ENCODE peak calls at places on chromosomes 6 and 20, in seven cellular contexts. B, N, C, I, P, S and D are unnamed samples.

GRCh38 chr6:63964347-63964746 is 328.7 kb downstream of the PHF3 start:
- DNase-seq in B (no peak), N (no peak), C (no peak), I (no peak), P (no peak), S (no peak), D (no peak)

GRCh38 chr6:150204705-150205472 is 62.0 kb downstream of the PPP1R14C start:
- DNase-seq in B (no peak), N (no peak), C (no peak), I (no peak), P (peak), S (peak), D (no peak)

GRCh38 chr20:50844430-50845100 is 49.7 kb downstream of the BCAS4 start:
- DNase-seq in B (peak), N (peak), C (no peak), I (peak), P (no peak), S (no peak), D (no peak)

GRCh38 chr20:772806-773205 is 4.5 kb upstream of the SLC52A3 start:
- DNase-seq in B (no peak), N (no peak), C (no peak), I (no peak), P (no peak), S (no peak), D (no peak)

GRCh38 chr20:19793716-19794115 is 35.7 kb downstream of the RIN2 start:
- DNase-seq in B (no peak), N (no peak), C (no peak), I (no peak), P (no peak), S (no peak), D (no peak)

GRCh38 chr6:51139841-51140462 is 321.3 kb downstream of the TFAP2B start:
- DNase-seq in B (no peak), N (no peak), C (no peak), I (no peak), P (no peak), S (no peak), D (no peak)

GRCh38 chr20:17171750-17172149 is 55.1 kb upstream of the PCSK2 start:
- DNase-seq in B (no peak), N (no peak), C (no peak), I (peak), P (no peak), S (no peak), D (no peak)

GRCh38 chr6:169093121-169093723 is 160.4 kb downstream of the THBS2 start:
- DNase-seq in B (no peak), N (no peak), C (no peak), I (no peak), P (no peak), S (no peak), D (no peak)

GRCh38 chr6:166707045-166707444 is 80.0 kb upstream of the RPS6KA2 start:
- DNase-seq in B (no peak), N (no peak), C (no peak), I (peak), P (peak), S (peak), D (peak)

GRCh38 chr6:39956951-39957350 is 22.7 kb upstream of the MOCS1 start:
- DNase-seq in B (peak), N (peak), C (no peak), I (peak), P (no peak), S (no peak), D (no peak)

GRCh38 chr20:24519476-24519875 is 50.0 kb downstream of the SYNDIG1 start:
- DNase-seq in B (no peak), N (no peak), C (no peak), I (no peak), P (no peak), S (no peak), D (no peak)
- H3K27ac ChIP-seq in B (no peak), N (no peak), C (no peak), I (no peak), P (no peak), S (no peak), D (no peak)

GRCh38 chr6:145815875-145816274 is 1.3 kb upstream of the FBXO30 start:
- DNase-seq in B (no peak), N (no peak), C (no peak), I (peak), P (peak), S (no peak), D (no peak)
- H3K27ac ChIP-seq in B (peak), N (no peak), C (no peak), I (peak), P (peak), S (peak), D (peak)

DNA sequence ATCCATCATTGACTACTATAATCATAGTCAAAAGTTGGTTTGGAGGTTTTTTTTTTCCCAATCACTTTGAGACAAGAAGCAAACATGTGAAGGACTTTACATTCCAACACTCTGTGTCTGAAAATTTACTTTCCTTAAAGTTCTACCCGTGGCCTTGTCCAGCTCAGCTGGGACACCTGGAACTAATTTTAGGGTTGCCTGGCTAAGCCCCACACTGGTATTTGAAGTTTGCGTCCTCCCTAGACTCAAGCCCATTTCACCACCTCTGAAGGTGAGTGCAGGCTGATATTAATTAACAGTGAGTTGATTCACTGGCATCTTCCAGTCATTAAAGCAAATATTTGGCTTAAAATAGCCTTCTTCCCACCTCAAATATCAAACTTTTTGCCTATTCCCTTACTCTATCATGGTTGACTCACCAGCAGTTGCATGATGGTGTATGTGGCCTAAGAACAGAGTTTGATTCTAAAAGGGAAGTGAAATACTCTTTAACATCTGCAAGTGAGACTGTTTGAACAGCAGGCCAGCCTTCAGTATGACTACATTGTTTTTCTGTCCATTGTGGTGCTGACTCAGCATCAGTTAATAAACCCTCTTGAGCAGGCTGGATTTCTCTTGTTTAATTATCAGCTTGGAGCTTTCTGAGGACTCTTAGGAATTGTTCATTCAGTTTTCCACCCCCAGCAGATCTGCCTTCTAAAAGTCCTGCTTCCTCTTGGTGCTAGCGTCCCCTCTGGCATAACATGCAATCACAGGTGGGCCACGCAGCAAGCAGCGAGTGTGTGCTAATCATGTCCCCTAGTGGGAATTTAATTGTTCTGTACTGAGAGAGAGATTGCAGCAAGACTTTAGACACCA is 1.8 kb upstream of the PRDM1 start:
- DNase-seq in B (no peak), N (peak), C (no peak), I (peak), P (peak), S (no peak), D (no peak)
- H3K27ac ChIP-seq in B (no peak), N (peak), C (peak), I (peak), P (no peak), S (peak), D (peak)

GRCh38 chr6:119742188-119742803 is 392.7 kb upstream of the MAN1A1 start:
- DNase-seq in B (peak), N (peak), C (no peak), I (peak), P (peak), S (peak), D (peak)

GRCh38 chr6:119738425-119738824 is 388.9 kb upstream of the MAN1A1 start:
- DNase-seq in B (no peak), N (no peak), C (no peak), I (no peak), P (no peak), S (no peak), D (no peak)

GRCh38 chr6:119735500-119735899 is 385.9 kb upstream of the MAN1A1 start:
- DNase-seq in B (no peak), N (no peak), C (no peak), I (no peak), P (no peak), S (no peak), D (no peak)

GRCh38 chr6:119739776-119740175 is 390.2 kb upstream of the MAN1A1 start:
- DNase-seq in B (no peak), N (no peak), C (no peak), I (no peak), P (no peak), S (no peak), D (no peak)

GRCh38 chr6:119736680-119737079 is 387.1 kb upstream of the MAN1A1 start:
- DNase-seq in B (no peak), N (no peak), C (no peak), I (no peak), P (no peak), S (no peak), D (no peak)
- H3K27ac ChIP-seq in B (no peak), N (no peak), C (peak), I (no peak), P (no peak), S (no peak), D (no peak)

DNA sequence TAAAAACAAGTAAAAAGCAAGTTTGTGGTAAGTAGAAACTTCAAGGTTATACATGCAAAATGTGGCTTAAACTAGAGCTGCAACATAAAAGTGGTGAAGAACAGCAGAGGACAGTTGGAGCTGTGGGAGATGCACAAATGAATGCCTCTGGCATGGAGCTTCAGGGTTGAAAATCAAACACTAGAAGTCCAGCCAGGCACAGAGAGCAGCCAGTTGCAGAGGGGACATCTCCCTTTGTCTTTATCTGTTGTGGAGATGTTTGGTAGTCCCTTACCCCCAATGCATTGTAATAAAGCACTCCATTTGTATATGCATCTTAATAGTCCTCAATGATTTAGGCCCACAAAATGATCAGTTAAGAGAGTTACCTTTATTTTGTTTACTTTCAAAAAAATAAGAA is 73.1 kb upstream of the C20orf144 start:
- DNase-seq in B (no peak), N (no peak), C (no peak), I (no peak), P (no peak), S (no peak), D (no peak)
- H3K27ac ChIP-seq in B (no peak), N (no peak), C (peak), I (no peak), P (no peak), S (no peak), D (peak)